ENCODE peak calls at places on chromosomes 16 and 17, in five cellular contexts. A is COR-L47; L is occipital lobe; P is effector memory CD4-positive, alpha-beta T cell; F is aorta. B is an unnamed sample.

GRCh38 chr17:47324224-47325020 is 667 bp downstream of the EFCAB13 start:
- DNase-seq in P (peak; percentile 31), L (no peak), A (no peak), F (peak; percentile 82), B (peak; percentile 31)

GRCh38 chr16:52861614-52862022 is 191.1 kb downstream of the CHD9NB start:
- DNase-seq in A (peak; percentile 59), F (no peak), P (no peak), L (peak; percentile 2), B (peak; percentile 36)

GRCh38 chr16:66134875-66135274 is 231.6 kb upstream of the CDH5 start:
- DNase-seq in F (no peak), L (no peak), A (no peak), P (no peak), B (no peak)

GRCh38 chr17:51124641-51125503 is 4.2 kb upstream of the SPAG9 start:
- DNase-seq in L (no peak), A (no peak), F (no peak), P (no peak), B (no peak)

GRCh38 chr16:66418165-66418962 is 8.7 kb upstream of the BEAN1 start:
- DNase-seq in P (no peak), A (no peak), L (no peak), F (no peak), B (no peak)

GRCh38 chr16:27223701-27224100 is 20.4 kb downstream of the KDM8 start:
- DNase-seq in F (no peak), L (no peak), P (no peak), A (no peak), B (no peak)

GRCh38 chr16:57405194-57405593 is 627 bp downstream of the CCL17 start:
- DNase-seq in L (no peak), A (no peak), P (no peak), F (no peak), B (no peak)

GRCh38 chr16:66004706-66005105 is 361.8 kb upstream of the CDH5 start:
- DNase-seq in P (no peak), A (no peak), F (no peak), L (no peak), B (no peak)

GRCh38 chr17:76968707-76969597 is 100.7 kb downstream of the MGAT5B start:
- DNase-seq in L (no peak), F (no peak), A (peak; percentile 95), P (peak; percentile 28), B (peak; percentile 82)

GRCh38 chr17:58046230-58047094 is 36.8 kb upstream of the DYNLL2 start:
- DNase-seq in A (no peak), L (peak; percentile 51), F (no peak), P (no peak), B (peak; percentile 59)

GRCh38 chr17:49546546-49547535 is 28.8 kb upstream of the NXPH3 start:
- DNase-seq in F (no peak), P (no peak), A (no peak), L (no peak), B (no peak)

GRCh38 chr17:57140321-57140720 is 55.3 kb downstream of the AKAP1 start:
- DNase-seq in F (no peak), P (no peak), L (no peak), A (no peak), B (no peak)

GRCh38 chr17:17511971-17512858 is 16.0 kb upstream of the RASD1 start:
- DNase-seq in A (no peak), F (peak; percentile 50), L (no peak), P (no peak), B (no peak)

B was measured in iPS-NIHi11.